ENCODE peak calls at places on chromosomes 2 and 18, in six cellular contexts. One of them, this sample, is unnamed. For H3K4me1, the result is how much of the 10 kb centered on the place peaks cover.

GRCh38 chr18:49109565-49110251 is 158.9 kb upstream of the SMAD7 start:
- DNase-seq in A549: no peak
- DNase-seq in uterus: no peak
- DNase-seq in CD4-positive, alpha-beta memory T cell: no peak
- DNase-seq in keratinocyte: no peak
- DNase-seq in neuronal stem cell: no peak
- DNase-seq in this sample: no peak

GRCh38 chr18:11004294-11004693 is 145.1 kb downstream of the PIEZO2 start:
- DNase-seq in keratinocyte: no peak
- DNase-seq in A549: no peak
- DNase-seq in CD4-positive, alpha-beta memory T cell: no peak
- DNase-seq in neuronal stem cell: no peak
- DNase-seq in uterus: no peak
- DNase-seq in this sample: no peak

GRCh38 chr2:68251187-68251854 is 1.0 kb downstream of the PPP3R1 start:
- DNase-seq in CD4-positive, alpha-beta memory T cell: peak
- DNase-seq in neuronal stem cell: peak
- DNase-seq in keratinocyte: peak
- DNase-seq in A549: peak
- DNase-seq in uterus: peak
- DNase-seq in this sample: peak

GRCh38 chr18:24056506-24056905 is 42.0 kb downstream of the TTC39C start:
- DNase-seq in CD4-positive, alpha-beta memory T cell: no peak
- DNase-seq in A549: no peak
- DNase-seq in neuronal stem cell: no peak
- DNase-seq in keratinocyte: no peak
- DNase-seq in uterus: no peak
- DNase-seq in this sample: no peak

GRCh38 chr2:149860276-149860921 is 272.8 kb upstream of the MMADHC start:
- DNase-seq in CD4-positive, alpha-beta memory T cell: no peak
- DNase-seq in A549: no peak
- DNase-seq in keratinocyte: no peak
- DNase-seq in uterus: no peak
- DNase-seq in neuronal stem cell: no peak
- DNase-seq in this sample: no peak

GRCh38 chr18:54608008-54608642 is 17.1 kb downstream of the DYNAP start:
- DNase-seq in CD4-positive, alpha-beta memory T cell: no peak
- DNase-seq in uterus: no peak
- DNase-seq in keratinocyte: no peak
- DNase-seq in neuronal stem cell: no peak
- DNase-seq in A549: no peak
- DNase-seq in this sample: no peak

GRCh38 chr2:200968735-200969134 is 5.3 kb upstream of the ORC2 start:
- DNase-seq in keratinocyte: no peak
- DNase-seq in A549: no peak
- DNase-seq in uterus: no peak
- DNase-seq in neuronal stem cell: no peak
- DNase-seq in CD4-positive, alpha-beta memory T cell: no peak
- DNase-seq in this sample: no peak

GRCh38 chr2:32235315-32235714 is 29.4 kb downstream of the NLRC4 start:
- DNase-seq in neuronal stem cell: no peak
- DNase-seq in CD4-positive, alpha-beta memory T cell: no peak
- DNase-seq in keratinocyte: peak
- DNase-seq in A549: no peak
- DNase-seq in uterus: no peak
- DNase-seq in this sample: no peak

GRCh38 chr2:43075054-43075593 is 151.3 kb downstream of the ZFP36L2 start:
- DNase-seq in uterus: peak
- DNase-seq in neuronal stem cell: no peak
- DNase-seq in keratinocyte: peak
- DNase-seq in CD4-positive, alpha-beta memory T cell: no peak
- DNase-seq in A549: no peak
- DNase-seq in this sample: no peak

GRCh38 chr2:176997074-176997791 is 215.4 kb upstream of the HNRNPA3 start:
- DNase-seq in neuronal stem cell: no peak
- DNase-seq in CD4-positive, alpha-beta memory T cell: peak
- DNase-seq in A549: peak
- DNase-seq in keratinocyte: peak
- DNase-seq in uterus: peak
- DNase-seq in this sample: no peak

GRCh38 chr2:207097278-207097677 is 68.5 kb downstream of the KLF7 start:
- DNase-seq in uterus: no peak
- DNase-seq in CD4-positive, alpha-beta memory T cell: no peak
- DNase-seq in neuronal stem cell: no peak
- DNase-seq in keratinocyte: no peak
- DNase-seq in A549: no peak
- DNase-seq in this sample: no peak

GRCh38 chr18:74806700-74807416 is 209.2 kb downstream of the ZNF407 start:
- DNase-seq in A549: peak
- DNase-seq in CD4-positive, alpha-beta memory T cell: no peak
- DNase-seq in keratinocyte: peak
- DNase-seq in uterus: no peak
- DNase-seq in neuronal stem cell: no peak
- DNase-seq in this sample: no peak

GRCh38 chr2:65177754-65178442 is 48.0 kb upstream of the RAB1A start:
- DNase-seq in CD4-positive, alpha-beta memory T cell: no peak
- DNase-seq in keratinocyte: no peak
- DNase-seq in uterus: no peak
- DNase-seq in A549: no peak
- DNase-seq in neuronal stem cell: no peak
- DNase-seq in this sample: no peak

GRCh38 chr2:239745386-239745785 is 279.8 kb downstream of the NDUFA10 start:
- DNase-seq in CD4-positive, alpha-beta memory T cell: no peak
- DNase-seq in neuronal stem cell: no peak
- DNase-seq in keratinocyte: no peak
- DNase-seq in uterus: no peak
- DNase-seq in A549: no peak
- DNase-seq in this sample: no peak

GRCh38 chr2:72162574-72162973 is 14.9 kb upstream of the CYP26B1 start:
- DNase-seq in CD4-positive, alpha-beta memory T cell: no peak
- DNase-seq in A549: no peak
- DNase-seq in uterus: no peak
- DNase-seq in neuronal stem cell: no peak
- DNase-seq in keratinocyte: no peak
- DNase-seq in this sample: no peak

GRCh38 chr2:172285010-172285621 is 142.3 kb upstream of the ITGA6 start:
- DNase-seq in uterus: no peak
- DNase-seq in neuronal stem cell: peak
- DNase-seq in CD4-positive, alpha-beta memory T cell: no peak
- DNase-seq in A549: no peak
- DNase-seq in keratinocyte: no peak
- DNase-seq in this sample: no peak

GRCh38 chr2:69309336-69310048 is 77.5 kb downstream of the GFPT1 start:
- DNase-seq in A549: no peak
- DNase-seq in uterus: peak
- DNase-seq in neuronal stem cell: no peak
- DNase-seq in CD4-positive, alpha-beta memory T cell: peak
- DNase-seq in keratinocyte: no peak
- DNase-seq in this sample: no peak

DNA sequence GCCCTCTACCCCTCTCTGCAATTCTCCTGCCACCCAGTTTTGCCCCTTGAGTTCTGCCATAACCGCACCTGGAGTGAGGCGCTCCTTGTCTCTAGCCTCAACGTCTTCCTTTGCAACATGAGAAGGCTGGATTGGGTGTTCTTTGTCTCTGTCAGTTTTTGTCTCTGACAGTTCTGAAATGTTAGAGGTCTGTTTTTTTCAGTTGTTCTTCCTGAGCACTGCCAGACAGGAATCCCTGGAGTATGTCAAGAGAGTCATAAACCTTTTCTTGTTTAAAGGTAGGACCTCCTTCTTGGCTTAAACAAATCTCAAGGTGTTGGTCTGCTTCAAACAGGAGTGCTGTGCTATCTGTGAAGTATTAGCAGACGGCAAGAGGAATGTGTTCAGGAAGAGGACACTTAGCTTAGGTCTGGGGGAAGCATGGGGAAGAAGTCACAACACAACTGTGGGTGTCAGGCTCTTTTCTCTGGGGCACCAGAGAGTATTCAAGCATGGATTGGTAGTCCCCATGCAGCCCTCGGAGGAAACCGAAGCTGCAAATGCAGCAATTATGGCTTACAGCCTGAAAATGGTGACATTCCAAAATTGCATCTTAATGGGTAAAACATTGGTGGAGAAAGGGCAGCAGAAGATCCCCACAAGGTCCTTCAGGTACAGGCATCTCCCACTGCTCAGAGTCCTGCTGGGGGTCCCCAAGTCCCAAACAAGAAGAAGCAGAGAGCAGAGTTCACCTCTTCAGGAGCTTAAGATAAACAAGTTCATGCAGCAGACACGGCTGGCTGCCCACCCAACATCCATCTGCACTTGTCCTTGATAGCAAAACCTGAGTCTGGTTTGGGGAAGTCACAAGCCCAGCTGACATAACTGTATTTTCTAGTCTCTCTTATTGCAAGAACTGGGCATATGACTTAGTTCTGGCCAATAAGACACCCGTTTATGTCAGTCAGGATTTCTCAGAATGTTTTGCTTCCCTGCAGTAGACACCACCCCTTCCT is 32.1 kb downstream of the AFF3 start:
- DNase-seq in A549: no peak
- DNase-seq in neuronal stem cell: no peak
- DNase-seq in CD4-positive, alpha-beta memory T cell: no peak
- DNase-seq in keratinocyte: no peak
- DNase-seq in uterus: no peak
- DNase-seq in this sample: no peak
- H3K27ac ChIP-seq in A549: no peak
- H3K27ac ChIP-seq in neuronal stem cell: no peak
- H3K27ac ChIP-seq in CD4-positive, alpha-beta memory T cell: no peak
- H3K27ac ChIP-seq in keratinocyte: no peak
- H3K27ac ChIP-seq in uterus: no peak
- H3K27ac ChIP-seq in this sample: no peak

GRCh38 chr2:105795575-105795934 is 50.8 kb downstream of the NCK2 start:
- DNase-seq in CD4-positive, alpha-beta memory T cell: no peak
- DNase-seq in A549: no peak
- DNase-seq in uterus: no peak
- DNase-seq in neuronal stem cell: no peak
- DNase-seq in keratinocyte: no peak
- DNase-seq in this sample: no peak
- H3K4me1 ChIP-seq in CD4-positive, alpha-beta memory T cell: half or more
- H3K4me1 ChIP-seq in A549: under half
- H3K4me1 ChIP-seq in uterus: under half
- H3K4me1 ChIP-seq in neuronal stem cell: under half
- H3K4me1 ChIP-seq in keratinocyte: half or more
- H3K4me1 ChIP-seq in this sample: under half

GRCh38 chr2:209423562-209424541 is at the start of gene MAP2:
- DNase-seq in A549: peak
- DNase-seq in CD4-positive, alpha-beta memory T cell: peak
- DNase-seq in uterus: peak
- DNase-seq in neuronal stem cell: peak
- DNase-seq in keratinocyte: no peak
- DNase-seq in this sample: peak

GRCh38 chr2:209426432-209426831 is 2.6 kb downstream of the MAP2 start:
- DNase-seq in neuronal stem cell: no peak
- DNase-seq in uterus: no peak
- DNase-seq in keratinocyte: no peak
- DNase-seq in CD4-positive, alpha-beta memory T cell: no peak
- DNase-seq in A549: no peak
- DNase-seq in this sample: no peak

GRCh38 chr2:209422191-209422754 is 1.6 kb upstream of the MAP2 start:
- DNase-seq in neuronal stem cell: no peak
- DNase-seq in CD4-positive, alpha-beta memory T cell: no peak
- DNase-seq in A549: no peak
- DNase-seq in uterus: no peak
- DNase-seq in keratinocyte: no peak
- DNase-seq in this sample: no peak

GRCh38 chr2:209425082-209426071 is 1.5 kb downstream of the MAP2 start:
- DNase-seq in uterus: no peak
- DNase-seq in keratinocyte: no peak
- DNase-seq in A549: peak
- DNase-seq in neuronal stem cell: no peak
- DNase-seq in CD4-positive, alpha-beta memory T cell: no peak
- DNase-seq in this sample: no peak
- H3K27ac ChIP-seq in uterus: peak
- H3K27ac ChIP-seq in keratinocyte: peak
- H3K27ac ChIP-seq in A549: no peak
- H3K27ac ChIP-seq in neuronal stem cell: peak
- H3K27ac ChIP-seq in CD4-positive, alpha-beta memory T cell: no peak
- H3K27ac ChIP-seq in this sample: no peak

DNA sequence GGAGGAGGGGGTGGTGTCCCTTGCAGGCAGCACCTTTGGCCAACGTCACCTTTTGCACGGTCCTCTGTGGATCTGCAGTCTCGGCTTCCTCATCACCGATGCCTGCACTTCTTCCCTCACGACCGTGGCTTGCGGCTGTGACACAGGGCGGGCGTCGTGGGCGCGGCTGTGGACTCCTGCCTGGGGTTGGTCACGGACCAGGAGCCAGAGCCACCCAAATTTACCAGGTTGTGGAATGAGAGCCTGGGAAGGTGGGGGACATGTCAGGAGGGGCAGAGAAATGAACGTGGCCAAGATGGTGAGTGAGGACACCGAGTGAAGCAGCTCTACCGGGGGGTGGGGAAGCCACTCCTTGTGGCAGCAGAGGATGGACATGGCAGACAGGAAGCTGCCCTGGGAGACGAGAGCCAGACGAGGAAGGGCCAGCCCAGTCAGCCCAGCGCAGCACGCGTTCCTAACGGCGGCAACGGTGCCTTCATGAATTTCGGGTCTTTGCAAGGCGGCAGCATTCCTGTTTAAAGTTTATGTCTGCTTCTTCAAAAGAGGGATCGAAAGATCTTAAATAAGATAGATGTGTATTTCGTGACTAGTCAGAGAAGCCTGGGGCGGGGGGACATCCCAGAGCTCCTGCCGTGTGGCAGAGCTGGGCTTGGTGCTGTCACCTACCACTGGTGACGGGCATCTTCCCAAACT is 84.2 kb downstream of the LRRFIP1 start:
- DNase-seq in uterus: no peak
- DNase-seq in A549: no peak
- DNase-seq in keratinocyte: no peak
- DNase-seq in neuronal stem cell: no peak
- DNase-seq in CD4-positive, alpha-beta memory T cell: no peak
- DNase-seq in this sample: no peak
- H3K4me1 ChIP-seq in uterus: under half
- H3K4me1 ChIP-seq in A549: under half
- H3K4me1 ChIP-seq in keratinocyte: half or more
- H3K4me1 ChIP-seq in neuronal stem cell: under half
- H3K4me1 ChIP-seq in CD4-positive, alpha-beta memory T cell: under half
- H3K4me1 ChIP-seq in this sample: under half

This sample was measured in iPS DF 6.9.